ENCODE peak calls at places on chromosome 1, in ten cellular contexts. R is activated CD4-positive, alpha-beta T cell treated with anti-CD3 and anti-CD28 coated beads, Interleukin-2, amount 50 U/mL, for 48 hours; K is fibroblast of gingiva; Y is NB4; Q is NCI-H1105; B is NAMALWA; M is NCI-H1930; Z is C1 segment of cervical spinal cord; I is caudate nucleus; J is cardiac muscle cell. E is an unnamed sample.

GRCh38 chr1:164611754-164612642 is 53.0 kb downstream of the PBX1 start:
- DNase-seq in R (no peak), K (peak), Y (no peak), Q (peak), B (no peak), M (no peak), Z (no peak), I (no peak), J (peak), E (peak)

GRCh38 chr1:117757668-117758067 is 151.8 kb downstream of the TENT5C start:
- DNase-seq in R (no peak), K (no peak), Y (no peak), Q (no peak), B (no peak), M (no peak), Z (no peak), I (no peak), J (no peak), E (no peak)

GRCh38 chr1:91736999-91737615 is 148.8 kb downstream of the TGFBR3 start:
- DNase-seq in R (no peak), K (peak), Y (no peak), Q (no peak), B (no peak), M (no peak), Z (no peak), I (no peak), J (peak), E (no peak)

GRCh38 chr1:229781453-229781852 is 155.4 kb downstream of the URB2 start:
- DNase-seq in R (no peak), K (no peak), Y (no peak), Q (peak), B (no peak), M (no peak), Z (no peak), I (no peak), J (no peak), E (peak)

GRCh38 chr1:91608876-91609275 is 108.2 kb downstream of the CDC7 start:
- DNase-seq in R (no peak), K (peak), Y (no peak), Q (no peak), B (no peak), M (no peak), Z (no peak), I (no peak), J (peak), E (peak)

GRCh38 chr1:239811211-239811902 is 280.3 kb upstream of the FMN2 start:
- DNase-seq in R (peak), K (no peak), Y (no peak), Q (no peak), B (no peak), M (no peak), Z (no peak), I (peak), J (no peak), E (no peak)

GRCh38 chr1:177798614-177799013 is 171.2 kb downstream of the SEC16B start:
- DNase-seq in R (no peak), K (no peak), Y (no peak), Q (no peak), B (no peak), M (no peak), Z (no peak), I (no peak), J (no peak), E (no peak)

GRCh38 chr1:45410850-45411509 is 70.7 kb upstream of the MUTYH start:
- DNase-seq in R (no peak), K (no peak), Y (no peak), Q (no peak), B (no peak), M (no peak), Z (no peak), I (no peak), J (no peak), E (no peak)

GRCh38 chr1:197126698-197127097 is 19.8 kb downstream of the ASPM start:
- DNase-seq in R (no peak), K (no peak), Y (no peak), Q (no peak), B (no peak), M (no peak), Z (no peak), I (no peak), J (no peak), E (no peak)